ENCODE peak calls at places on chromosomes 13 and 19, in four cellular contexts. T is AG04450, O is left ventricle myocardium inferior, G is uterus. U is an unnamed sample.
A peak's percentile ranks its signal among the peaks of the same experiment; 100 is the strongest.

GRCh38 chr13:28751210-28751935 is 32.6 kb upstream of the SLC46A3 start:
- DNase-seq in T (no peak), O (no peak), G (no peak), U (no peak)

GRCh38 chr13:23871616-23872220 is 17.5 kb downstream of the MIPEP start:
- DNase-seq in T (no peak), O (no peak), G (no peak), U (no peak)

GRCh38 chr19:16585808-16586476 is 13.7 kb upstream of the SLC35E1 start:
- DNase-seq in T (no peak), O (no peak), G (no peak), U (no peak)

GRCh38 chr13:25864116-25864515 is 187.7 kb downstream of the SHISA2 start:
- DNase-seq in T (no peak), O (no peak), G (no peak), U (no peak)

GRCh38 chr19:55528030-55528801 is 8.7 kb downstream of the SBK2 start:
- DNase-seq in T (no peak), O (no peak), G (no peak), U (no peak)

GRCh38 chr13:106479849-106480400 is 55.5 kb downstream of the EFNB2 start:
- DNase-seq in T (no peak), O (no peak), G (no peak), U (no peak)

GRCh38 chr19:35446194-35446593 is 1.9 kb upstream of the FFAR2 start:
- DNase-seq in T (no peak), O (no peak), G (no peak), U (no peak)

GRCh38 chr19:27858981-27859581 is 1353.9 kb downstream of the UQCRFS1 start:
- DNase-seq in T (no peak), O (no peak), G (no peak), U (no peak)

GRCh38 chr13:51645154-51645650 is 60.9 kb downstream of the WDFY2 start:
- DNase-seq in T (no peak), O (no peak), G (no peak), U (no peak)

GRCh38 chr13:101116381-101116780 is 299.9 kb downstream of the NALCN start:
- DNase-seq in T (no peak), O (no peak), G (no peak), U (no peak)

GRCh38 chr19:3186891-3187661 is 1.3 kb downstream of the NCLN start:
- DNase-seq in T (no peak), O (no peak), G (no peak), U (peak; percentile 67)

GRCh38 chr19:49528211-49528771 is 488 bp downstream of the RCN3 start:
- DNase-seq in T (no peak), O (no peak), G (peak; percentile 62), U (peak; percentile 81)

GRCh38 chr19:33280351-33280921 is 21.9 kb downstream of the CEBPA start:
- DNase-seq in T (no peak), O (no peak), G (no peak), U (no peak)

GRCh38 chr19:2040647-2041435 is 10.2 kb downstream of the MKNK2 start:
- DNase-seq in T (no peak), O (no peak), G (peak; percentile 21), U (peak; percentile 77)

DNA sequence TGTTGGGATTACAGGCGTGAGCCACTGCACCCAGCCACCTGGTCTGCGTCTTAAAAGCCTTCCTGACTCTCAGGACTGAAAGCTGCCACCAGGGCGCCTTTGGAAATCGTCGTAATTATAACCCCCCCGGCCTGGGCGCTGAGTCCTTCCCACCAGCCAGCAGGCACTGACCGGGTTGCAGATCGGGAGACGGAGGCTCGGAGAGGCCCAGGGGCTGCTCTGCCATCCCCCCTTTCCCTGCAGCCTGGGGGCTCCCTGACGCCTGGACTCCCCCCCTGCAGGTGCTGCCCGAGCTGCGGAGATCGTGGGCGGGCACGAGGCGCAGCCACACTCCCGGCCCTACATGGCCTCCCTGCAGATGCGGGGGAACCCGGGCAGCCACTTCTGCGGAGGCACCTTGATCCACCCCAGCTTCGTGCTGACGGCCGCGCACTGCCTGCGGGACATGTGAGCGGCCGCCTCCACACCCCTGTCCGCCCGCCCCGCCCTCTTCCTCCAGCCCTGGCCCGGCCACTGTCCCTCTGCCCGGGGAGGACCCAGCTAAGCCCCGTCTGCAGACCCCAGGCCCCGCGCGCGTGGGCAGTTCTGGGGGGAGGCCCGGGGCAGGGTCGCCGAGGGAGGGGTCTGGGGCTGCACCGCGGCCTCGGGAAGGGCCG is 2.5 kb downstream of the PRTN3 start:
- DNase-seq in T (no peak), O (no peak), G (no peak), U (no peak)
- TF ChIP-seq CTCF in T (peak; percentile 5), O (no peak), G (no peak), U (no peak)

DNA sequence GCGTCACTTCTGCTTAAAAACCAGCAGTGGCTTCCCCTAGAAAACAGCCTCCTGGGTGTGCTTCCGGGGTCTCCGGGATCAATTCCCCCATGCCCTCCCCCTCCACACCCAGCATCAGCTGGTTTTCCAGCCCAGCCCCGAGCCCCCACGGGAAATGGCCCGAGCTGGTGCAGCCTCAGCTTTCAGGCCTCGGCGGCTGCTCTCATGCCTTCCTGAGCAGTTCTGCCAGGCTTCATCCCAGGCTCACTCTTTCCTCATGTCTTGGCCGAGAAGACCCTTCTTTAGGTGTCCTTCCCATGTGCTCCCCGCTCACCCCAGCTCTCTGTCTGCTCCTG is 103.1 kb upstream of the RNF113B start:
- DNase-seq in T (no peak), O (no peak), G (no peak), U (no peak)
- H3K27ac ChIP-seq in T (no peak overlapping the region), O (no peak overlapping the region), G (no peak overlapping the region), U (peak overlapping the region; percentile 91)

DNA sequence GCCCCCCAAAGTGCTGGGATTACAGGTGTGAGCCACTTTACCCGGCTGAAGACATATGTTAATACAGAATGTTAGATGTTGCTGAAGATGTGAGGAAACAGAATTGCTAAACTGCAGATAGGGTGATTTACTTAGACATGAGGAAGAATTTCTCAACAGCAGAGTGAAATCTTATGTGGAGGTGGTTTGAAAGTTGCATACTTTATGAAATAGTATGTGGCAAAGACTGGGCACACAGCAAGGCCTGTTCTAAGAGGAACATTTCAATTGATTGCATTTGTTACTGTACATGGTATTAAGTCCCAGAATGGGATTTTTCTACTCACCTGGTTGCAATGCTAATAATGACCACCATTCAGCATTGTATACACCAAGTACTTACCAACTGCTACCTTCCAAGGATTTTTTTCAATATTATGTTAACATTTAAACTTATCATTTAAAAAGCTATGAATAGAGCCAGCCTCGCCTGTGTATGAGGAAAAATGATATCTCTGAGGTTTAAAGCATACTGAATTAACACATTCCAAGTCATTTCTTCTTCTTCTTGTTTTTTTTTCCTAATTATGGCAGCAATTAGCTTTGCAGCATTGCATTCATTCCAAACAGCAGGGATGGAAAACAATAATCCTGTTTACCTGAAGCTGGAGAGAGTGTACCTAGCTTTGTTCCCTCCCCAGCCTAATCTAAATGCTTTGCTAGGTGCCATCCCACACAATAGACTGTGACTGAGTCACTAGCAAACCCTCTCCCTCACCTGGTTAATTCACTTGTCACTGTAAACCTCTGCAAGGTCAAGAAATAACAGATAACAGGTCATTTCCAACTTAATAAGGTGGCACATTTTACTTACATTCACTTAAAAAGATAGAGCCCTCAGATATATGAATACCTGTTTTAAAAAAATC is 19.4 kb upstream of the KLF5 start:
- DNase-seq in T (no peak), O (no peak), G (no peak), U (no peak)
- H3K4me3 ChIP-seq in T (no peak overlapping the region), O (no peak overlapping the region), G (no peak overlapping the region), U (no peak overlapping the region)

GRCh38 chr19:18117692-18118378 is 20.3 kb downstream of the MAST3 start:
- DNase-seq in T (no peak), O (peak; percentile 90), G (peak; percentile 94), U (peak; percentile 97)

GRCh38 chr19:18119243-18120105 is 21.9 kb downstream of the MAST3 start:
- DNase-seq in T (no peak), O (no peak), G (no peak), U (no peak)

GRCh38 chr19:18117364-18117691 is 19.8 kb downstream of the MAST3 start:
- DNase-seq in T (no peak), O (no peak), G (no peak), U (no peak)

GRCh38 chr19:18120127-18120526 is 22.5 kb downstream of the MAST3 start:
- DNase-seq in T (no peak), O (no peak), G (no peak), U (no peak)

GRCh38 chr19:18118420-18119242 is 21.1 kb downstream of the MAST3 start:
- DNase-seq in T (no peak), O (no peak), G (no peak), U (no peak)
- TF ChIP-seq CTCF in T (no peak), O (no peak), G (no peak), U (no peak)

GRCh38 chr13:110138700-110139036 is 168.3 kb downstream of the COL4A1 start:
- DNase-seq in T (no peak), O (no peak), G (no peak), U (no peak)

GRCh38 chr13:110140099-110140498 is 166.9 kb downstream of the COL4A1 start:
- DNase-seq in T (no peak), O (no peak), G (no peak), U (no peak)

GRCh38 chr13:110137677-110138008 is 169.3 kb downstream of the COL4A1 start:
- DNase-seq in T (no peak), O (peak; percentile 59), G (peak; percentile 37), U (no peak)

GRCh38 chr13:110136660-110137585 is 170.0 kb downstream of the COL4A1 start:
- DNase-seq in T (no peak), O (no peak), G (no peak), U (no peak)

DNA sequence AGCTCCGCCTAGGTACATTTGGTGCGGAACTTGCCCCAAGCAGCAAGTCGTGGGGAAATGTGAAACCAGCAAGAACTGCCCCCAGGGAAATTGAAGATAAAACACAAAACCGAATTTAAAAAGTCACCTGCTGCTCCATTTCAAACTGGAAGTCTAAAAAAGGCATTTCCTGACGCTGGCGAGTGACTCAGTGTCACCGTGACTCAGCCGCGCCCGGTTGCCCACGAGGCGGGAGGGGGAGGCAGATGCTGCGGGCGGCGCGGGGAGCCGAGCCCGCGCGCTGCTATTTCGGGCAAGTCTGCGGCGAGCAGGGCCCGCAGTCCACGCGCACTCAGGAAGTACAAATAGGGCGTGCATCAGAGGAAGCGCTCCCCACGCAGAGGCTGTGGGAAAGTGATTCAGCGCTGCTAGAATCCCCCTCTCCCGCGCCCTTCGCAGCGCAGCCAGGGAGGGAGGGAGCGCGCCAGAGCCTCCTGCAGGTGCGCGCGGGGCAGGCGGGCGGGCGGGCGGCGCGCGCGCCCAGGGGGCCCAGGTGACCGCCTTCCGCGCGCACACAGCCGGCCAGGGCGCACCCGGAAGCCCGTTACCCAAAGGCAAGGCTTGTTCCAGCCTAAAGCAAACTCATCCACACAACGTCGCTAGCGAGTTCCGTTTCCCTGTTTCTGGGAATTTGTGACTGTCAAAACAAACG is 168.8 kb downstream of the COL4A1 start:
- DNase-seq in T (no peak), O (peak; percentile 61), G (peak; percentile 63), U (peak; percentile 88)
- H3K27ac ChIP-seq in T (no peak overlapping the region), O (peak overlapping the region; percentile 86), G (peak overlapping the region; percentile 40), U (no peak overlapping the region)